ENCODE peak calls at places on chromosomes 5 and 9, in eight cellular contexts. T, G, U, I, J, H, D and M are unnamed samples.
A peak's percentile ranks its signal among the peaks of the same experiment; 100 is the strongest.

GRCh38 chr9:116750543-116750942 is 63.4 kb downstream of the TRIM32 start:
- DNase-seq in T (no peak), G (no peak), U (no peak), I (no peak), J (no peak), H (no peak), D (no peak), M (no peak)

GRCh38 chr5:78420548-78420947 is 60.1 kb downstream of the SCAMP1 start:
- DNase-seq in T (no peak), G (no peak), U (no peak), I (no peak), J (no peak), H (no peak), D (no peak), M (no peak)

GRCh38 chr5:1793966-1794895 is 5.4 kb downstream of the MRPL36 start:
- DNase-seq in T (peak; percentile 38), G (no peak), U (no peak), I (no peak), J (no peak), H (no peak), D (no peak), M (no peak)

GRCh38 chr5:135484563-135485157 is 32.5 kb upstream of the TIFAB start:
- DNase-seq in T (no peak), G (no peak), U (no peak), I (no peak), J (no peak), H (no peak), D (no peak), M (no peak)

GRCh38 chr9:105842023-105842644 is 147.8 kb downstream of the TMEM38B start:
- DNase-seq in T (peak; percentile 13), G (no peak), U (no peak), I (no peak), J (no peak), H (peak; percentile 34), D (no peak), M (no peak)

GRCh38 chr5:66854429-66854828 is 258.2 kb downstream of the MAST4 start:
- DNase-seq in T (no peak), G (no peak), U (no peak), I (no peak), J (no peak), H (no peak), D (no peak), M (no peak)

GRCh38 chr9:5557606-5558587 is 47.6 kb downstream of the PDCD1LG2 start:
- DNase-seq in T (peak; percentile 11), G (no peak), U (no peak), I (peak; percentile 23), J (no peak), H (no peak), D (no peak), M (no peak)

GRCh38 chr9:35659340-35659739 is 1.2 kb downstream of the CCDC107 start:
- DNase-seq in T (no peak), G (no peak), U (no peak), I (no peak), J (no peak), H (no peak), D (no peak), M (no peak)

GRCh38 chr9:95835398-95835797 is 40.1 kb upstream of the ERCC6L2 start:
- DNase-seq in T (no peak), G (no peak), U (no peak), I (no peak), J (no peak), H (no peak), D (no peak), M (peak; percentile 68)

GRCh38 chr5:34494111-34494755 is 161.9 kb upstream of the RAI14 start:
- DNase-seq in T (no peak), G (no peak), U (no peak), I (no peak), J (no peak), H (no peak), D (no peak), M (no peak)

GRCh38 chr5:170020423-170020822 is 40.1 kb upstream of the INSYN2B start:
- DNase-seq in T (no peak), G (no peak), U (no peak), I (no peak), J (no peak), H (no peak), D (no peak), M (no peak)

GRCh38 chr9:2178034-2178734 is 163.0 kb downstream of the SMARCA2 start:
- DNase-seq in T (no peak), G (no peak), U (no peak), I (no peak), J (no peak), H (no peak), D (no peak), M (no peak)

GRCh38 chr9:136662656-136663310 is at the start of gene EGFL7:
- DNase-seq in T (no peak), G (no peak), U (no peak), I (no peak), J (peak; percentile 74), H (no peak), D (peak; percentile 90), M (no peak)
- TF ChIP-seq POLR2A in T (peak; percentile 51), G (no peak), U (no peak), I (peak; percentile 15), J (peak; percentile 49), H (no peak), D (peak; percentile 50), M (no peak)

GRCh38 chr9:93231716-93232115 is 47.8 kb downstream of the WNK2 start:
- DNase-seq in T (no peak), G (no peak), U (no peak), I (no peak), J (no peak), H (no peak), D (no peak), M (no peak)

GRCh38 chr9:93230601-93231000 is 46.7 kb downstream of the WNK2 start:
- DNase-seq in T (peak; percentile 54), G (no peak), U (no peak), I (no peak), J (no peak), H (no peak), D (peak; percentile 66), M (no peak)

GRCh38 chr9:93230185-93230584 is 46.2 kb downstream of the WNK2 start:
- DNase-seq in T (no peak), G (no peak), U (no peak), I (no peak), J (no peak), H (no peak), D (no peak), M (no peak)

GRCh38 chr9:93232388-93232965 is 48.5 kb downstream of the WNK2 start:
- DNase-seq in T (no peak), G (no peak), U (no peak), I (no peak), J (no peak), H (no peak), D (no peak), M (no peak)

DNA sequence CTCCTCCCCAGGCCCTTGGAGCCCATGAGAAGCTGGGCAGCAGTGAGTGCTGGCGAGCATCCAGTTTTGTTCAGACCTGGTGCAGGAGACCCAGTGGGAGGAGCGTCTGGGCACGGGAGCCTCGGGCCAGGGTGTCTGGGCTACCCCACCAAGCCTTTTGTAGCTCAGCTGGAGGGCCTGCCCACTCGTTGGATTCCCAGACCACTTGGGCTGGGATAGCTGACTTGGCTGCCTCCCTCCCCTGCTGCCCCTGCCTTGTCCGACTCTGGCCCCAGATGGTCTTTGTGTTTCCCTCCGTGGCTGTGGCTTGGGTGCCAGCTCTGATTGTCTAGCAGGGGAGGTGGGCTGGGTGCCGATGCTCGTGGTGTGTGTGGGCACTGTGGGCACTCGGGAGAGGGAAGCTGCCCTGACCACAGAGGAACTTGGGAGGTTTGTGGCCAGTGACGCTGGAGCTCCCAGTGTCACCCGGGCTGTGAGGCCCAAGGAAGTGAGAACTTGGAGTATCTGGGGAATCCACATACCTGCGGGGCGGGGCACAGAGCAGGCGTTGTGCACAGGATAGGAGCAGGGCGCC is 47.3 kb downstream of the WNK2 start:
- DNase-seq in T (peak; percentile 76), G (no peak), U (peak; percentile 32), I (no peak), J (no peak), H (no peak), D (peak; percentile 76), M (peak; percentile 25)
- TF ChIP-seq POLR2A in T (peak; percentile 43), G (no peak), U (no peak), I (peak; percentile 35), J (no peak), H (no peak), D (no peak), M (no peak)

DNA sequence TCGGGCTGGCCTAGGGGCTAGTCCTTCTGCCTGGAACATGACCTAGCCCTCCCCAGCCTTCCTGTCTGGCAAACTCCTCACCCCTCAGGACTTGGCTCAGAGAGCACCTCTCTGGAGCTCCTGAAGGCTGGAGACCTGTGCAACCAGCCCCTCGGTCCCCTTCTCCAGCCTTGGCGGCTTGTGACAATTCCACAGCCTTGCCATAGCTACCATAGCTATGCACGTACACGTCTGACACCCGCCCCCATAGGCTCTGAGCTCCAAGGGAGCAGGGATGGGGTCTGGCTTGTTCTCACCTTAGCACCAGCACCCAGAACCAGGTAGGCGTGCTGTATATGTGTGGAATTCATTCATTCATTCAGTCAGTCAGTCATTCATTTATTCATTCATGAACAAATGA is 49.7 kb downstream of the NTNG2 start:
- DNase-seq in T (no peak), G (no peak), U (no peak), I (no peak), J (no peak), H (no peak), D (no peak), M (no peak)
- TF ChIP-seq POLR2A in T (no peak), G (no peak), U (no peak), I (no peak), J (no peak), H (no peak), D (no peak), M (no peak)

GRCh38 chr9:135085830-135086546 is 1.5 kb upstream of the OLFM1 start:
- DNase-seq in T (peak; percentile 76), G (peak; percentile 89), U (peak; percentile 74), I (peak; percentile 37), J (peak; percentile 76), H (peak; percentile 81), D (peak; percentile 82), M (peak; percentile 84)

GRCh38 chr9:135086597-135087488 is 625 bp upstream of the OLFM1 start:
- DNase-seq in T (no peak), G (peak; percentile 37), U (no peak), I (no peak), J (peak; percentile 51), H (no peak), D (no peak), M (no peak)

GRCh38 chr9:135087899-135088347 is 455 bp downstream of the OLFM1 start:
- DNase-seq in T (no peak), G (peak; percentile 33), U (no peak), I (no peak), J (no peak), H (no peak), D (no peak), M (no peak)

GRCh38 chr9:135088348-135088978 is 995 bp downstream of the OLFM1 start:
- DNase-seq in T (no peak), G (no peak), U (no peak), I (no peak), J (no peak), H (no peak), D (no peak), M (no peak)

GRCh38 chr9:135087489-135087791 is at the start of gene OLFM1:
- DNase-seq in T (peak; percentile 68), G (peak; percentile 81), U (peak; percentile 59), I (no peak), J (peak; percentile 73), H (peak; percentile 88), D (no peak), M (peak; percentile 72)
- TF ChIP-seq POLR2A in T (no peak), G (no peak), U (no peak), I (no peak), J (no peak), H (no peak), D (no peak), M (no peak)